ENCODE peak calls at places on chromosomes 6 and 20, in ten cellular contexts. U is NB4, N is breast epithelium, Q is heart left ventricle, K is sigmoid colon, W is endothelial cell of umbilical vein, M is uterus, L is IMR-90, J is ovary, T is A549. I is an unnamed sample.

GRCh38 chr20:25282034-25282781 is 34.3 kb downstream of the PYGB start:
- DNase-seq in U (no peak), N (peak), Q (peak), K (peak), W (no peak), M (peak), L (no peak), J (peak), T (no peak), I (no peak)

GRCh38 chr6:112153926-112154621 is 66.7 kb downstream of the FAM229B start:
- DNase-seq in U (peak), N (no peak), Q (no peak), K (no peak), W (peak), M (no peak), L (peak), J (no peak), T (peak), I (no peak)

GRCh38 chr6:795046-795445 is 102.1 kb upstream of the EXOC2 start:
- DNase-seq in U (no peak), N (no peak), Q (no peak), K (no peak), W (no peak), M (no peak), L (no peak), J (no peak), T (no peak), I (no peak)

GRCh38 chr6:163670283-163670682 is 255.8 kb downstream of the QKI start:
- DNase-seq in U (no peak), N (no peak), Q (no peak), K (no peak), W (no peak), M (no peak), L (no peak), J (no peak), T (no peak), I (no peak)

GRCh38 chr6:38957426-38957825 is 91.2 kb upstream of the GLP1R start:
- DNase-seq in U (no peak), N (no peak), Q (no peak), K (no peak), W (no peak), M (no peak), L (no peak), J (no peak), T (no peak), I (no peak)

GRCh38 chr6:16438677-16439615 is 200.6 kb downstream of the GMPR start:
- DNase-seq in U (no peak), N (no peak), Q (no peak), K (no peak), W (no peak), M (no peak), L (peak), J (no peak), T (peak), I (no peak)

GRCh38 chr20:21633829-21634228 is 71.6 kb upstream of the PAX1 start:
- DNase-seq in U (no peak), N (no peak), Q (no peak), K (no peak), W (no peak), M (no peak), L (no peak), J (no peak), T (no peak), I (no peak)

GRCh38 chr20:9054176-9054575 is 14.7 kb upstream of the PLCB4 start:
- DNase-seq in U (no peak), N (no peak), Q (no peak), K (no peak), W (no peak), M (no peak), L (peak), J (no peak), T (no peak), I (no peak)

GRCh38 chr20:14441201-14441600 is 103.8 kb upstream of the FLRT3 start:
- DNase-seq in U (peak), N (no peak), Q (no peak), K (no peak), W (no peak), M (no peak), L (peak), J (no peak), T (no peak), I (no peak)

GRCh38 chr6:160767019-160767646 is 65.1 kb downstream of the PLG start:
- DNase-seq in U (no peak), N (peak), Q (peak), K (peak), W (peak), M (peak), L (no peak), J (peak), T (peak), I (no peak)

GRCh38 chr6:117653949-117654348 is 21.3 kb upstream of the NUS1 start:
- DNase-seq in U (no peak), N (no peak), Q (no peak), K (no peak), W (no peak), M (no peak), L (no peak), J (no peak), T (no peak), I (no peak)

DNA sequence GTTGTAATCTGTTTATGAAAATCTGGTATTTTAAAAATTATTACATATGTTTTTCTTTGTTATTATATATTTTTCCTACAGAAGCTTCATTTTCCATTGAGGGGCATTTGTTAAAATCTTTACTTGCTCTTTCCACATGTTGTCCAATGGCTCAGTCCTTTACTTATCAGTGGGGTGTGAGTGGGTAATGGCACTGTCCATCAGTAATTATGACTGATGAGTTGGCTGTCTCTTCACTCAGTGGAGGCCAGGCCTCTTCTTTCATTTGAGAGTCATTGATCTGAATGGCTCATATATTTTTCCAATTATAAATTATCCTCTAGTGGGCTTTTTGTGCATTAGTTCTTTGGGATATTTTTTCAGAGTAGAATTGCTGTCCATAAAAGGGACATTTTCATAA is 45.7 kb downstream of the FARS2 start:
- DNase-seq in U (no peak), N (no peak), Q (no peak), K (no peak), W (no peak), M (no peak), L (no peak), J (no peak), T (no peak), I (no peak)
- TF ChIP-seq POLR2A in U (no peak), N (no peak), Q (no peak), K (no peak), W (no peak), M (no peak), L (no peak), J (no peak), T (no peak), I (no peak)

GRCh38 chr6:28226460-28226859 is 1.4 kb downstream of the ZSCAN9 start:
- DNase-seq in U (no peak), N (no peak), Q (no peak), K (no peak), W (no peak), M (no peak), L (no peak), J (no peak), T (no peak), I (no peak)
- H3K4me3 ChIP-seq in U (peak), N (no peak), Q (no peak), K (no peak), W (no peak), M (no peak), L (no peak), J (no peak), T (no peak), I (no peak)

GRCh38 chr6:35468181-35468979 is at the start of gene RPL10A:
- DNase-seq in U (peak), N (peak), Q (peak), K (peak), W (peak), M (peak), L (peak), J (peak), T (peak), I (peak)
- TF ChIP-seq POLR2A in U (peak), N (peak), Q (peak), K (peak), W (peak), M (peak), L (peak), J (peak), T (peak), I (peak)

GRCh38 chr20:50487397-50487796 is 22.8 kb upstream of the PTPN1 start:
- DNase-seq in U (peak), N (no peak), Q (no peak), K (no peak), W (no peak), M (no peak), L (no peak), J (no peak), T (no peak), I (no peak)

GRCh38 chr20:50481741-50482140 is 28.4 kb upstream of the PTPN1 start:
- DNase-seq in U (no peak), N (no peak), Q (no peak), K (no peak), W (no peak), M (no peak), L (no peak), J (no peak), T (no peak), I (no peak)

GRCh38 chr20:50482396-50482890 is 27.7 kb upstream of the PTPN1 start:
- DNase-seq in U (no peak), N (no peak), Q (no peak), K (no peak), W (no peak), M (no peak), L (no peak), J (no peak), T (no peak), I (no peak)

GRCh38 chr20:50488236-50488806 is 21.9 kb upstream of the PTPN1 start:
- DNase-seq in U (no peak), N (no peak), Q (no peak), K (no peak), W (no peak), M (no peak), L (no peak), J (no peak), T (no peak), I (no peak)

DNA sequence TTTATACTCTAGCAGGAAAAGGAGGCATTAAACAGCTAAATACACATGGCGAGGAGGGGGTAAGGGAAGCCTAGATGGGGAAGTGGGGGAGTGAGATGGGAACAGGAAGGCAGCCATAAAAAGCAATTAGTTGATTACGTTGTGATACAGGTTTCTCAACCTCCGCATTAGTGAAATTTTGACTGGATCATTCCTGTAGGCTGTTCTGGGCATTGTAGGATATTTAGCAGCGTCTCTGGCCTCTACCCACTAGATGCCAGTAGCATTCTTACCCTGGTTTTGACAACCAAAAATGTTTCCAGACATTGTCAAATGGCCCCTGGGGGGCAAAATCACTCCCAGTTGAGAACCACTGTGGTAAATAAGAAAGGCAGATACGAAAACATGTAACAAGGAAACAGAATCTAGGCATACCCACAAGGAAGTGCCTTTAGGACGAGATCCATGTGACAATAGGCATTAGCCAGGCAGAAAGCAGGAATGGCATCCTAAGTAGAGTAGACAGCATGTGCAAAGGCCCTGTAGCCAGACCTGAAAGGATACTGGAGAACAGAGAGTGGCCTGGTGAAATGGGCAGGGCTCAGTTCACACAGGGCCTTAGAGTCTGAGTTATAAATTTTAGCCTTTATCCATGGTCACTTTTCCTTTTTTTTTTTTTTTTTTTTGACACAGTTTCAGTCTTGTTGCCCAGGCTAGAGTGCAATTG is 25.8 kb upstream of the PTPN1 start:
- DNase-seq in U (peak), N (no peak), Q (no peak), K (no peak), W (no peak), M (no peak), L (no peak), J (no peak), T (no peak), I (no peak)
- H3K4me3 ChIP-seq in U (peak), N (peak), Q (peak), K (peak), W (peak), M (peak), L (no peak), J (peak), T (no peak), I (no peak)

DNA sequence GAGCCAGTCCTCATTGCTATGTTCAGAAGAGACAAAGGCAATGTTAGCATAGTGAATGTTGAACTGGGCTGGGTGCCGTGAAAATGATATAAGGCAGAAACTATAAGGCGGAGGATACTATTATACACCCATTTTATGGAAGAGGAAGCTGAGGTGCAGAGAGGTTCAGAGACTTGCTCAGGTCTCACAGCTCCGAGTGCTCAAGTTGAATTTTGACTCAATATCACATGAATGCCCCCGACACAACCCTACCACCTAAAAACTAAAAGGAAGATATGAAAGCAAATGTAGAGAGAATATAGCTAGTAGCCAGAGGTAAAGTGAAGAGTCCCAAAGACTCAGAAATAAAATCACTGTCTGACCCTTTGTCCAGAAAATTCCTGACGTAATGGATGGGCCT is 56.7 kb downstream of the PPP1R16B start:
- DNase-seq in U (no peak), N (no peak), Q (no peak), K (no peak), W (no peak), M (no peak), L (no peak), J (no peak), T (no peak), I (no peak)
- TF ChIP-seq POLR2A in U (no peak), N (no peak), Q (no peak), K (no peak), W (no peak), M (no peak), L (no peak), J (no peak), T (no peak), I (no peak)

DNA sequence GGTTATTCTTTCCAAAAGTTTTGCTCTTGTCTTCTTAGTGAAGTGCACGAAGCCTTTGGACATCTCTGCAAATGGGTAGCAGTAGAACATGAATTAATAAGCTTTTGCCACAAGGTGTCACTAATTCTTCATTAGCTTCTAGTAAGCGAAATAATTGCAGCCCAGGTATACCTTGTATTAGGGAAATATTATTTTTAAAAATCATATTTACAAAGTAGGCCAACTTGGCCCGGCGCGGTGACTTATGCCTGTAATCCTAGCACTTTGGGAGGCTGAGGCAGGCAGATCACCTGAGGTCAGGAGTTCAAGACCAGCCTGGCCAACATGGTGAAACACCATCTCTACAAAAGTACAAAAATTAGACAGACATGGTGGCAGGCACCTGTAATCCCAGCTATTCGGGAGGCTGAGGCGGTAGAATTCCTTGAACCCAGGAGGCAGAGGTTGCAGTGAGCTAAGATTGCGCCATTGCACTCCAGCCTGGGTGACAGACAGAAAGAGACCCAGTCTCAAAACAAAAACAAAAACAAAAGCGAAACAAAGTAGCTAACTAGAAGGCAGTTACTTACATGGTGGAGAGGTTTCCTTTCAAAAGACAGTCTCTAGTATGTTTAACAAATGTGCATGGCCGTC is 8.8 kb upstream of the RSPH3 start:
- DNase-seq in U (peak), N (no peak), Q (no peak), K (no peak), W (peak), M (no peak), L (peak), J (no peak), T (peak), I (no peak)
- H3K4me3 ChIP-seq in U (no peak), N (no peak), Q (no peak), K (no peak), W (no peak), M (no peak), L (no peak), J (no peak), T (no peak), I (no peak)

GRCh38 chr20:1467355-1468116 is 887 bp upstream of the NSFL1C start:
- DNase-seq in U (peak), N (peak), Q (peak), K (no peak), W (no peak), M (no peak), L (no peak), J (no peak), T (no peak), I (no peak)

GRCh38 chr20:1465470-1466210 is 1.0 kb downstream of the NSFL1C start:
- DNase-seq in U (no peak), N (no peak), Q (no peak), K (no peak), W (no peak), M (no peak), L (peak), J (no peak), T (no peak), I (no peak)

GRCh38 chr20:1468117-1468624 is 1.5 kb upstream of the NSFL1C start:
- DNase-seq in U (peak), N (no peak), Q (no peak), K (no peak), W (no peak), M (no peak), L (no peak), J (no peak), T (no peak), I (no peak)

GRCh38 chr20:1467082-1467354 is 369 bp upstream of the NSFL1C start:
- DNase-seq in U (no peak), N (no peak), Q (no peak), K (no peak), W (no peak), M (no peak), L (no peak), J (no peak), T (no peak), I (no peak)

DNA sequence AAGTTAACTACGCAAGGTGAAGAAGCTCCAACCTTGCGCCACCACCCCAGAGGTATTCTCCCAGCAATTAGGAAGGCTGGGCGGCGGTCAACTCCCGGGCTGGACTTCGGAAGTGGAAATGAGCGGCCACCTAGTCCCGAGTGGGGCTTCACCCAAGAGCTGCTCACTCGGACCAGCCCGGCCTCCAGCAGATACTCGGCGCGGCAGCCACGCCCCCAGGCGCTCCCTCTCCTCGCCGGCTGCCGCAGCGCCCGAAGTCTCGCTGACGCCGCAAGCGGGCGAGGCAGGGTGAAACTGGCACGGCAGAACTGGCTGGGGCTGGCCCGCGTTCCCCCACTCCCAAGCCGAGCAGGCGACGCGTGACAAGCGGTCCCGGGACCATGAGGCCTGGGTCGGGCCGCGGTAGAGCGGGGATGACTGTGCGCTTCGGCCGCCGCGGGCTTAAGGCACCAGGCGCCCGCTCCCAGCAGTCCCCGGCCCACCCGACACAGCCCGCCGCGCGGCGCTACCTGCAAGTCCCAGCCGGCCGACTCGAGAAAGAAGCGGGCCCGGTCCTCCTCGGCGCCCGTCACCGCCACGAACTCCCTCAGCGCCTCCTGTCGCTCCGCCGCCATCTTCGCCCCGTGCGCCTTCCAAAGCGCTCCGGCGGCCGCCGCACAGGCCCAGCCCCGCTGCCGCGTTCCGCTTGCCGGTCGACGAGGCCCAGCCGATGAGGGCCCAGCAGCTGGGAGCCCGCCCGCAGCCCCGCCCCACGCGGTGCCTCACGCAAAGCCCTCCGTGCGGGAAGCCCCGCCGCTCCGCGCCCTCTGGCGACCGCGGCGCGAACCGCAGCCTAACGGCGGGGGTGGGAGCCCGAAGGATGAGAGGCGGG is at the start of gene NSFL1C:
- DNase-seq in U (peak), N (peak), Q (peak), K (peak), W (peak), M (peak), L (peak), J (peak), T (peak), I (peak)
- TF ChIP-seq POLR2A in U (peak), N (no peak), Q (peak), K (peak), W (peak), M (peak), L (peak), J (peak), T (peak), I (peak)

GRCh38 chr6:128519132-128519930 is 1.1 kb downstream of the PTPRK start:
- DNase-seq in U (no peak), N (peak), Q (peak), K (peak), W (peak), M (peak), L (peak), J (peak), T (peak), I (no peak)

GRCh38 chr6:128519931-128520435 is 416 bp downstream of the PTPRK start:
- DNase-seq in U (no peak), N (peak), Q (peak), K (peak), W (no peak), M (peak), L (no peak), J (peak), T (peak), I (no peak)

GRCh38 chr6:128520436-128521301 is at the start of gene PTPRK:
- DNase-seq in U (peak), N (peak), Q (peak), K (peak), W (peak), M (peak), L (peak), J (peak), T (peak), I (no peak)

GRCh38 chr6:128518531-128519131 is 1.8 kb downstream of the PTPRK start:
- DNase-seq in U (no peak), N (no peak), Q (no peak), K (no peak), W (peak), M (no peak), L (no peak), J (no peak), T (no peak), I (no peak)

DNA sequence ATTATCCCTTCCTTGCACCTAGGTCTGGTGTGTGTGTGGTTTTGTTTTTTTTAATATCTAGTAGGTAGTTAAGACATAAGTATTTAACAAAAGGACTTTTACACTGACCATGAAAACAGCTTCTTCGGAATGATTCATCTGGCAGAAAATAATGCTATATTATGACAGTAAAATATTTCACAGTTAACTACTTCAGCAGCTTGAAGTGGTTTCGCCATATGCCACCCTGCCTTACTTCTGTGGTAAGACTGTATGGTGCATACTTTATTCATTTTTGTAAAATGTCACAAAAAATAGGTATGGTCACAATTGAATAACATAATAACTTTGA is 868 bp upstream of the PTPRK start:
- DNase-seq in U (no peak), N (no peak), Q (no peak), K (no peak), W (no peak), M (no peak), L (no peak), J (no peak), T (no peak), I (no peak)
- H3K4me3 ChIP-seq in U (no peak), N (peak), Q (peak), K (peak), W (peak), M (peak), L (peak), J (peak), T (peak), I (peak)

I was measured in esophagus squamous epithelium.